ENCODE peak calls at places on chromosomes 2 and 18, in four cellular contexts. Y, M, H and A are unnamed samples.

GRCh38 chr2:30287857-30288513 is 56.7 kb downstream of the LBH start:
- DNase-seq in Y (no peak), M (no peak), H (no peak), A (no peak)

GRCh38 chr2:29174937-29175336 is 59.7 kb downstream of the CLIP4 start:
- DNase-seq in Y (no peak), M (no peak), H (no peak), A (no peak)

GRCh38 chr2:160338891-160339290 is 138.8 kb upstream of the ITGB6 start:
- DNase-seq in Y (no peak), M (peak), H (peak), A (no peak)

GRCh38 chr2:157684940-157685466 is 56.3 kb upstream of the ACVR1C start:
- DNase-seq in Y (no peak), M (no peak), H (no peak), A (no peak)

GRCh38 chr2:127086800-127087737 is 19.9 kb downstream of the BIN1 start:
- DNase-seq in Y (no peak), M (peak), H (peak), A (no peak)

GRCh38 chr2:6917761-6918421 is 679 bp downstream of the RNF144A start:
- DNase-seq in Y (no peak), M (no peak), H (no peak), A (no peak)

GRCh38 chr2:169565686-169566085 is 8.0 kb downstream of the FASTKD1 start:
- DNase-seq in Y (no peak), M (no peak), H (no peak), A (no peak)

GRCh38 chr18:62384610-62385097 is 59.5 kb downstream of the TNFRSF11A start:
- DNase-seq in Y (no peak), M (no peak), H (no peak), A (no peak)

GRCh38 chr2:217673555-217674088 is 329.2 kb downstream of the TNS1 start:
- DNase-seq in Y (no peak), M (no peak), H (no peak), A (no peak)

GRCh38 chr2:240356700-240357640 is 78.5 kb upstream of the GPC1 start:
- DNase-seq in Y (peak), M (no peak), H (no peak), A (no peak)

GRCh38 chr18:13256444-13257305 is 38.1 kb downstream of the LDLRAD4 start:
- DNase-seq in Y (no peak), M (no peak), H (no peak), A (no peak)

GRCh38 chr2:65033178-65033577 is 23.0 kb upstream of the CEP68 start:
- DNase-seq in Y (no peak), M (peak), H (no peak), A (no peak)

GRCh38 chr2:21620771-21621170 is 497.0 kb downstream of the TDRD15 start:
- DNase-seq in Y (no peak), M (no peak), H (no peak), A (no peak)

GRCh38 chr18:24632158-24632988 is 171.9 kb downstream of the HRH4 start:
- DNase-seq in Y (no peak), M (no peak), H (no peak), A (no peak)

GRCh38 chr2:239459581-239459980 is 58.8 kb upstream of the HDAC4 start:
- DNase-seq in Y (no peak), M (no peak), H (no peak), A (no peak)

GRCh38 chr2:10405441-10405840 is 42.7 kb downstream of the ODC1 start:
- DNase-seq in Y (no peak), M (peak), H (peak), A (peak)

DNA sequence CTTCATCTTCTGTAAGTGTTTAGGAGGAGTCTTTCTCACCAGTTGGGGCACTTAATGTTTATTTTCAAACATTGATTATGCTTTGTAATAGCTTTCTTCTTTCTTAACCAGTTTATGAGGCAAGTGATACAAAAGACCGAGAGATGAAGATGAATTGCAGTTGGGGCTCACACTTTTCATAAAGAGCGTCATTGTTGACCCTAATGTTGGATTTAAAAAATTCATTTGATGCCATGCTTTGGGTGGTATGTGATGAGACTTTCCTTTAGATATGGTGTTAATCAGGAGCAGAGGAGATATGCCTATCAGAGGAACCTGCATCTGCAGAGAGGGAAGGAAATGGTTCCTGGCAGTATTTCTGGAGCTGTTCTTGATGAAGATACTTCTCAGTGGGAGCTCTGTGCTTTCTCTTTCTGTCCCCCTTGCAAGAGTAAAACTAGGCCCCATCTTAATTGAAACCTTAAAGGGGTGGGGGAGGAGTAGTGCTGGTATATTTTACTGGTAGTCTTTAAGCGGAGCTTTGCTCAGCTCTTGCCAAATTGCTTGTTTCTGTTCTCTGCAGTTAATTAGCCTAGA is 2.3 kb downstream of the EML4 start:
- DNase-seq in Y (no peak), M (no peak), H (no peak), A (no peak)
- H3K4me3 ChIP-seq in Y (peak), M (peak), H (no peak), A (peak)

GRCh38 chr2:196155597-196155996 is 15.8 kb downstream of the STK17B start:
- DNase-seq in Y (no peak), M (no peak), H (no peak), A (no peak)

GRCh38 chr2:196162586-196163180 is 8.7 kb downstream of the STK17B start:
- DNase-seq in Y (no peak), M (no peak), H (no peak), A (no peak)

GRCh38 chr2:196160101-196160500 is 11.3 kb downstream of the STK17B start:
- DNase-seq in Y (peak), M (peak), H (peak), A (peak)

GRCh38 chr2:196160966-196161365 is 10.4 kb downstream of the STK17B start:
- DNase-seq in Y (no peak), M (no peak), H (no peak), A (no peak)

GRCh38 chr2:196159223-196159892 is 12.0 kb downstream of the STK17B start:
- DNase-seq in Y (peak), M (no peak), H (no peak), A (no peak)
- H3K4me3 ChIP-seq in Y (peak), M (no peak), H (no peak), A (no peak)

DNA sequence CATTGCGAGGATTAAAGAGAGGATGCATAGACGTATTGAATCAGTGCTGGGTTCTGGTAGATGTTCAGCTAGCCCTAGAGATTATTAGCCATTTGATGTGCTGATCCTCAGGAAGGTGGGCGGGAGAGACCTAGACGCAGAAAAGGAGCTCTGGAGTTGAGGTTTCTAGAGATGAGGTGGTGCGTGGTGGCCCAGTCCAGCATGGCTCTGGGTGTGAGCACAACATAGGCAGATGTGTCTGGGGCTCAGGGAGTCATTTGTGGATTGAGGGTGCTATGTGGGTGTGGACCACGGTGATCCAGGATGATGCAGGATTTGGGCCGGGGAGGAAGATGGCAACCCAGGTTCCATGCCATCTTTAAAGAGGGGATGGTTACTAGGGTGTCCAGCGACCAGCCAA is 102.1 kb downstream of the NEDD4L start:
- DNase-seq in Y (no peak), M (no peak), H (no peak), A (no peak)
- H3K4me3 ChIP-seq in Y (no peak), M (no peak), H (no peak), A (no peak)

GRCh38 chr2:176189666-176190641 is 1.5 kb downstream of the HOXD1 start:
- DNase-seq in Y (no peak), M (no peak), H (no peak), A (no peak)
- H3K4me3 ChIP-seq in Y (peak), M (no peak), H (no peak), A (no peak)

DNA sequence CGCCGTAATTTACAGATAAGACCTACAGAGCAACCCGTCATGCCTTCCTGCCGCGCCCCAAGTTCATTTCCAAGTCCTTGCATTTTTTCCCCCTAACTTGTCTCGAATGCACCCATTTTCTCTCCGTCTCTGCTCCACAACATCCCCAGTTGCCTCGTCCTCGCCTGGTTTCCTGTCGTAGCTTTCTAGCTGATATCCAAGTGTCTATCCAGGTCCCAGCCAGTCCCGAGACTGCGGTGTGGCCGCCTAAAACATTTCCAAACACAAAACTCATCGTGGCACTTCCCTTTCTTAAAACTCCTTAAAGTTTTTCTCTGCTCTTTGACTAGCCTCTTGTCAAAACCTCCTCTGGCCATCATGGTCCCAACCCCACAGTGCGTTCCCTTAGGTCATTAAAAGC is 1.2 kb upstream of the BARD1 start:
- DNase-seq in Y (no peak), M (peak), H (no peak), A (no peak)
- H3K4me3 ChIP-seq in Y (no peak), M (peak), H (peak), A (peak)